ENCODE peak calls at places on chromosomes 11 and 22, in five cellular contexts. W is neuronal stem cell; R is OCI-LY7; D is ovary; Q is CD8-positive, alpha-beta memory T cell. E is an unnamed sample. For H3K4me1, the result is how much of the 10 kb centered on the place peaks cover.

GRCh38 chr11:40134820-40135219 is 1324.6 kb downstream of the LRRC4C start:
- DNase-seq in W (no peak), R (no peak), D (no peak), Q (no peak), E (no peak)

GRCh38 chr11:2207212-2207611 is 35.6 kb upstream of the TH start:
- DNase-seq in W (no peak), R (no peak), D (peak), Q (no peak), E (no peak)

GRCh38 chr11:122656073-122656630 is 630 bp downstream of the UBASH3B start:
- DNase-seq in W (peak), R (peak), D (peak), Q (peak), E (peak)

GRCh38 chr22:49017769-49018330 is 809.8 kb downstream of the BRD1 start:
- DNase-seq in W (no peak), R (no peak), D (peak), Q (no peak), E (no peak)

GRCh38 chr11:69200331-69201047 is 44.8 kb downstream of the SMIM38 start:
- DNase-seq in W (peak), R (no peak), D (no peak), Q (no peak), E (no peak)

GRCh38 chr22:26367402-26368245 is 61.4 kb upstream of the ASPHD2 start:
- DNase-seq in W (peak), R (peak), D (no peak), Q (peak), E (peak)

GRCh38 chr22:37248251-37248650 is 4.2 kb upstream of the RAC2 start:
- DNase-seq in W (no peak), R (no peak), D (no peak), Q (no peak), E (no peak)

GRCh38 chr22:22194931-22195264 is 49.7 kb upstream of the VPREB1 start:
- DNase-seq in W (no peak), R (peak), D (no peak), Q (no peak), E (no peak)

GRCh38 chr22:30265851-30266444 is 703 bp downstream of the OSM start:
- DNase-seq in W (no peak), R (peak), D (no peak), Q (peak), E (no peak)

GRCh38 chr11:113242767-113243397 is 71.5 kb upstream of the TTC12 start:
- DNase-seq in W (no peak), R (no peak), D (peak), Q (no peak), E (no peak)

GRCh38 chr11:72141066-72141465 is 5.5 kb downstream of the FOLR3 start:
- DNase-seq in W (no peak), R (no peak), D (no peak), Q (no peak), E (no peak)

GRCh38 chr22:46165975-46166374 is 15.6 kb downstream of the PPARA start:
- DNase-seq in W (no peak), R (no peak), D (no peak), Q (no peak), E (no peak)

GRCh38 chr11:117833401-117833891 is 8.9 kb upstream of the FXYD2 start:
- DNase-seq in W (no peak), R (no peak), D (peak), Q (no peak), E (no peak)

GRCh38 chr22:45692549-45692948 is 20.9 kb downstream of the ATXN10 start:
- DNase-seq in W (peak), R (no peak), D (no peak), Q (no peak), E (no peak)

GRCh38 chr11:118476676-118477075 is 40.4 kb downstream of the KMT2A start:
- DNase-seq in W (no peak), R (no peak), D (no peak), Q (no peak), E (no peak)

GRCh38 chr11:75308986-75309385 is 42.5 kb downstream of the ARRB1 start:
- DNase-seq in W (no peak), R (no peak), D (no peak), Q (no peak), E (no peak)

GRCh38 chr11:77082838-77083552 is 16.2 kb downstream of the CAPN5 start:
- DNase-seq in W (no peak), R (no peak), D (peak), Q (no peak), E (no peak)

GRCh38 chr11:23405350-23405937 is 545.2 kb upstream of the CCDC179 start:
- DNase-seq in W (no peak), R (no peak), D (no peak), Q (no peak), E (no peak)

GRCh38 chr22:46328066-46328465 is 7.4 kb upstream of the TRMU start:
- DNase-seq in W (no peak), R (no peak), D (no peak), Q (no peak), E (no peak)

GRCh38 chr11:73376803-73377629 is 817 bp downstream of the RELT start:
- DNase-seq in W (no peak), R (peak), D (peak), Q (peak), E (peak)

GRCh38 chr11:58451585-58451984 is 9.5 kb upstream of the OR5B12 start:
- DNase-seq in W (no peak), R (no peak), D (no peak), Q (no peak), E (no peak)

GRCh38 chr11:44575288-44575672 is 9.8 kb downstream of the CD82 start:
- DNase-seq in W (no peak), R (no peak), D (no peak), Q (no peak), E (no peak)

GRCh38 chr11:78883506-78883905 is 308.8 kb upstream of the NARS2 start:
- DNase-seq in W (no peak), R (no peak), D (no peak), Q (no peak), E (no peak)

GRCh38 chr11:15665368-15665871 is 550.7 kb downstream of the INSC start:
- DNase-seq in W (no peak), R (no peak), D (no peak), Q (no peak), E (no peak)

GRCh38 chr22:49882519-49883293 is 29.1 kb downstream of the ZBED4 start:
- DNase-seq in W (no peak), R (no peak), D (no peak), Q (no peak), E (no peak)

GRCh38 chr11:111946499-111946898 is 9.4 kb downstream of the DIXDC1 start:
- DNase-seq in W (no peak), R (no peak), D (no peak), Q (no peak), E (no peak)

DNA sequence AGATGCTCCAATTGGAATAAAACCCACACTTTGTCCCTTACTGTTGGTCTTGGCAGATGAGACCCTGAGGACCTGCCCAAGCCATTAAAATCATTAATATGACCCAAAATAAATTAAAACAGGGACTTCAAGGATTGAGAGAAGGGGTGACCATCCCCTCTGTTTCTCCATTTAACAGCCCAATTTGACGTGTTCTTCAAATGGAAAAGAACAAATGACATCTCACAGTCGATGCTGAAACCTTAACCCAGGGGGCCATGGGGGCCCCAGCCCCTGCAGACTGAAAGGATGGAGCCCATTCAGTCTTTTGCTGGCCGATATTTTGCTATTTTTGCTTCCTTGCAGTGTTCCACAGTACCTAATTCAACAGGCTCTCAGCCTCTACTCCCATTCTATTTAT is 20.5 kb downstream of the ZNF74 start:
- DNase-seq in W (no peak), R (no peak), D (no peak), Q (no peak), E (no peak)
- H3K4me1 ChIP-seq in W (under half), R (under half), D (under half), Q (under half), E (under half)

GRCh38 chr11:93738647-93739081 is 2.6 kb downstream of the TAF1D start:
- DNase-seq in W (no peak), R (peak), D (no peak), Q (no peak), E (no peak)
- H3K4me3 ChIP-seq in W (no peak), R (peak), D (no peak), Q (peak), E (peak)

GRCh38 chr11:102120006-102120405 is 9.8 kb downstream of the YAP1 start:
- DNase-seq in W (no peak), R (no peak), D (no peak), Q (no peak), E (no peak)

GRCh38 chr11:102115557-102115956 is 5.3 kb downstream of the YAP1 start:
- DNase-seq in W (peak), R (no peak), D (no peak), Q (no peak), E (no peak)

GRCh38 chr11:102118937-102119336 is 8.7 kb downstream of the YAP1 start:
- DNase-seq in W (no peak), R (no peak), D (no peak), Q (no peak), E (no peak)

GRCh38 chr11:102116453-102117205 is 6.4 kb downstream of the YAP1 start:
- DNase-seq in W (no peak), R (no peak), D (no peak), Q (no peak), E (no peak)

DNA sequence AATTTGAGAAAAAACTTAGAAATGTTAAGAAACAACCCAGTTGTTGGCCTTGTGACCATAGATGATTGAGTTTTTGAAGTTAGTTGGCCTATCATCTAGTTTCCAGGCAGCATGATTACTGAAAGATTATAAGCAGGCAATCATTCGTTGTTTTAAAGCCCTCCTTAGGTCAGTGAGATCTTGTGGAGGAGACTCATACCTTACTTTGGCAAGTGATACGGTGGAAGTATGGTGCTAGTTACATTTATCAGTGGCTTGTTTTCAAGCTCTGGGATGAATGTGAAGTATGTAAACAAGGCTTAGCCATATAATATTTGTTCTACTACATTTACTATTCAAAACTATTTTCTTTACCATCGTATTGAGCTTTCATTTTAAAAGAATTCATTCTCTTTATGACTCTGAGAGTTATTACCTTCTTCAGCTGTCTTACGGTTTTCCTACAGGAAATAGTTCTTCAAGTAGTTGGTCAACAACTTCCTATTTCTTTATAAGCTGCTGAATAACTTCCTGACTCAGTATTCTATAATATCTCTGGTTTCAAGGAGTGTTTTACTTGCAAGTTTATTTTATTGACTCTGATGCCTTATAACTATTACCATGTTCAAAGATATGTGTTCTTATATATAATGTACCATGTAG is 7.3 kb downstream of the YAP1 start:
- DNase-seq in W (no peak), R (no peak), D (no peak), Q (no peak), E (no peak)
- H3K4me1 ChIP-seq in W (half or more), R (under half), D (under half), Q (under half), E (under half)

DNA sequence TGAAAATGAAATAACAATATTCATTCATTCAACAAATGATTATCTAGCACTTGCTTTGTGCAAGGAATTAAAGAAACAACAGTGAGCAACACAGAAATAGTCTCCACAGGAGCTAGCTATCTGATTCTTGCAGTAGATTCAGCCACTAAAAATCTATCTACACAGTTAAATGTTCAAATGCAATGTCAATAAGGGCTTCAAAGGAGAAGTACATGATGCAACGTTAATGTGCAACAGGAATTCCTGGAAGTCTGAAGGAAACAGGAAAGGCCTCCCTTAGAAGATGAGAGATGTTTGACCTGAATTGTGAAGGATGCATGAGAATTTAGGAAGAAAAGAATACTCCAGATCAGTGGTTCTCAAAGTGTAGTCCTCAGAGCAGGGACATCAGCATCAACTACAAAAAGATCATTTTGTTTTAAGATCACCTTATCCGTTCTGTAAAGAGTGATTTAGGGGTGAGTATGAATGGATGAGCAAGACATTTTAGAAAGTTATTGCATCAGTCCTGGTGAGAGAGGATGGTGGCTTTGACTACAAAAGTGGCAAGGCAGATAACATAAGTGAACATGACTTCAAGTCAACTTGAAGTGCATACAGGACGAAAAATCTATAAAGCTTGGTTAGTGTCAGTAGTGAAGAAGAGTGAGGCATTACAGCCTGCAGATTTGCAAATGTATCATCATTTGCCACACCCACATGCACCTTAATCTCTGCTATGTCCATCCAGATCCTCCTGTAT is 96.0 kb downstream of the ETS1 start:
- DNase-seq in W (no peak), R (no peak), D (no peak), Q (no peak), E (no peak)
- H3K4me3 ChIP-seq in W (no peak), R (no peak), D (no peak), Q (peak), E (no peak)

GRCh38 chr22:42944409-42944808 is 70.5 kb downstream of the PACSIN2 start:
- DNase-seq in W (no peak), R (no peak), D (no peak), Q (no peak), E (no peak)
- H3K4me1 ChIP-seq in W (under half), R (under half), D (under half), Q (under half), E (under half)

GRCh38 chr11:13010737-13011342 is 1.7 kb downstream of the RASSF10 start:
- DNase-seq in W (peak), R (no peak), D (no peak), Q (no peak), E (no peak)

GRCh38 chr11:13009921-13010736 is 1.0 kb downstream of the RASSF10 start:
- DNase-seq in W (peak), R (no peak), D (no peak), Q (no peak), E (no peak)

GRCh38 chr11:13011366-13012036 is 2.4 kb downstream of the RASSF10 start:
- DNase-seq in W (no peak), R (no peak), D (no peak), Q (no peak), E (no peak)

GRCh38 chr11:13013054-13013488 is 4.0 kb downstream of the RASSF10 start:
- DNase-seq in W (no peak), R (no peak), D (no peak), Q (no peak), E (no peak)

DNA sequence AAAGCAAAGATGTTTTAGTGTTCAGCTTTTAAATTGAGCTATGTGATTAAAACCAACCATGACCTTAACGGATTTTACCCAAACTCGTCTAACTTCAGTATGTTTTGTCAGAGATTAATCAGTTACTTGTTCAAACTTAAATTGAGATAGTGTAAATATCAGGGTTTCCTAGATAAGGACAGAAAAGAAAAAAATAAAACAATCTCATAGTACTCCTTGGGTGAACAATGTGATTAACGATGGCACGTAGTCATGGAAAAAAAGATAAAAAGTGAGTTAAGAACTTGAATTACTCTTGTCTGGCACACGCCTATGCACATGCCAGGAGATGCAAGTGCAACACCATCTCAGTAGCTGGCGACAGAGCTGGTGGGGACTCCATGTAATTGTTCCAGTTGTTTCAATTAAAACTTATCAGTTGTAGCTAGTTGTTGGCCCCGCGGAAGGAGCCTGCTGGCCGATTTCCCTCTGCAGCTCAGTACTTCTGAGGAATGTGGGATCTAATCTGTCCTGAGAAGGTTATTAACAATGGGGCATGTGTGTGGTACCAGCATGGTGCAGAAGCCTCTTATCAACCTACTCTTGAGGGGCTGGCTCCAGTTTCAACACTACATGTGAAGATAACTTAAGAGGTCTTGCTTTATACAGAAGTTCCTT is 3.0 kb downstream of the RASSF10 start:
- DNase-seq in W (peak), R (no peak), D (no peak), Q (no peak), E (no peak)
- H3K4me3 ChIP-seq in W (no peak), R (no peak), D (no peak), Q (no peak), E (no peak)

DNA sequence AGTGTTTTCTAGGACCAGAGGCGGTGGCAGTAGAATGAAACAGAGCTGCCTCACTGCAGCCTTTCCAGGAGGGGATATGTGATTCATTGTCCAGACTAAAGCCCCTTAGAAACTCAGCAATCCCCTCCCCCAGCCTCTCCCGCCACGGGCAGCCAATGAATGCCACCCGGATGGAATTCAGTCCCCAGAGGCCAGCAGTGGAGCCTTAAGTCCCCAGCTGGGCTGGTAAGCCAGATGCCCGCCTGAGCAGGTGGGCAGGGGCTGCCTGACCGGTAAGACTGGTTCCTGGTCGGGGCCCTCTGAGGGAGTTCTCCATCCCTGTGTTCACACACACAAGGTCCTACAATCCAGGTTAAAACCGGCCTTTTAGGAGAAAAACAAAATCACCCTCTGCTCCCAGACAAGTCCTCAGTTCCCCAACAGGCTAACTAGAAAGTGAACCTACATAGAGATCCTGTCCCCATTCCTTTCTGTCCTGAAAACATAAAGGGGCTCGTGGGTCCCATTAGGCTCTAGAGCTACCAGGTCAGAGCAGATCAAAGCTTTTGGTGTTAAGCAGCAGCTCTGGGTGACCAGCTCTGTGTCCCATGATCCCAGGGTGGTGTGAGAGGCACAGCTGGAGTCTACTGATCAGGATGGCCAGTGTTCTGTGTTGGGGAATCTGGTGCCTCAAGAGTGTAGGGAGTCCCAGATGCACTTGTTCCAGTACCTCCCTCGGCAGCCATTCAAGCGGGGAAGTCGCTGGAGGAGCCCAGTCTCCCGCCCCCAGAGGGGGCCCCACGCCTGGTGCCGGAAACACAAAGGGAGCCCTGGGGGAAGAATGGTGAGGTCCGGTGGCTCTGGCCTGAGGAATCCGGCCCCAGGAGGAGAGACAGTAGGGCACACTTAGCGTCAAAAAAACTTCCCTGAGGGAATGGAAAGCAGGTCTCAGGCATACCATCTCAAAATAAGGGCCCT is 2.6 kb downstream of the PATZ1 start:
- DNase-seq in W (peak), R (peak), D (peak), Q (peak), E (no peak)
- H3K4me1 ChIP-seq in W (under half), R (under half), D (under half), Q (half or more), E (under half)